ENCODE peak calls at places on chromosomes 6 and 20, in eight cellular contexts. One of them, this sample, is unnamed.

GRCh38 chr6:89640804-89641203 is 2.3 kb upstream of the LYRM2 start:
- DNase-seq in heart left ventricle: no peak
- DNase-seq in activated CD4-positive, alpha-beta T cell treated with anti-CD3 and anti-CD28 coated beads, Interleukin-2, amount 50 U/mL, for 1 hour: no peak
- DNase-seq in RPMI7951: peak
- DNase-seq in midbrain: no peak
- DNase-seq in posterior cingulate gyrus: no peak
- DNase-seq in fibroblast of lung: no peak
- DNase-seq in cardiac muscle cell: no peak
- DNase-seq in this sample: no peak

GRCh38 chr6:169854813-169855212 is 103.4 kb downstream of the ERMARD start:
- DNase-seq in heart left ventricle: no peak
- DNase-seq in activated CD4-positive, alpha-beta T cell treated with anti-CD3 and anti-CD28 coated beads, Interleukin-2, amount 50 U/mL, for 1 hour: no peak
- DNase-seq in RPMI7951: no peak
- DNase-seq in midbrain: no peak
- DNase-seq in posterior cingulate gyrus: no peak
- DNase-seq in fibroblast of lung: no peak
- DNase-seq in cardiac muscle cell: no peak
- DNase-seq in this sample: no peak

GRCh38 chr6:111764238-111765182 is 108.7 kb downstream of the FYN start:
- DNase-seq in heart left ventricle: no peak
- DNase-seq in activated CD4-positive, alpha-beta T cell treated with anti-CD3 and anti-CD28 coated beads, Interleukin-2, amount 50 U/mL, for 1 hour: peak
- DNase-seq in RPMI7951: no peak
- DNase-seq in midbrain: no peak
- DNase-seq in posterior cingulate gyrus: no peak
- DNase-seq in fibroblast of lung: no peak
- DNase-seq in cardiac muscle cell: peak
- DNase-seq in this sample: peak

GRCh38 chr6:14365393-14365792 is 247.8 kb downstream of the CD83 start:
- DNase-seq in heart left ventricle: no peak
- DNase-seq in activated CD4-positive, alpha-beta T cell treated with anti-CD3 and anti-CD28 coated beads, Interleukin-2, amount 50 U/mL, for 1 hour: no peak
- DNase-seq in RPMI7951: no peak
- DNase-seq in midbrain: no peak
- DNase-seq in posterior cingulate gyrus: no peak
- DNase-seq in fibroblast of lung: no peak
- DNase-seq in cardiac muscle cell: no peak
- DNase-seq in this sample: no peak

GRCh38 chr20:60371456-60371855 is 413.2 kb downstream of the CDH26 start:
- DNase-seq in heart left ventricle: no peak
- DNase-seq in activated CD4-positive, alpha-beta T cell treated with anti-CD3 and anti-CD28 coated beads, Interleukin-2, amount 50 U/mL, for 1 hour: no peak
- DNase-seq in RPMI7951: no peak
- DNase-seq in midbrain: no peak
- DNase-seq in posterior cingulate gyrus: no peak
- DNase-seq in fibroblast of lung: no peak
- DNase-seq in cardiac muscle cell: no peak
- DNase-seq in this sample: no peak

GRCh38 chr6:47242483-47243386 is 67.0 kb downstream of the TNFRSF21 start:
- DNase-seq in heart left ventricle: peak
- DNase-seq in activated CD4-positive, alpha-beta T cell treated with anti-CD3 and anti-CD28 coated beads, Interleukin-2, amount 50 U/mL, for 1 hour: peak
- DNase-seq in RPMI7951: peak
- DNase-seq in midbrain: peak
- DNase-seq in posterior cingulate gyrus: peak
- DNase-seq in fibroblast of lung: peak
- DNase-seq in cardiac muscle cell: peak
- DNase-seq in this sample: peak

GRCh38 chr6:692356-692851 is 535 bp downstream of the EXOC2 start:
- DNase-seq in heart left ventricle: peak
- DNase-seq in activated CD4-positive, alpha-beta T cell treated with anti-CD3 and anti-CD28 coated beads, Interleukin-2, amount 50 U/mL, for 1 hour: peak
- DNase-seq in RPMI7951: peak
- DNase-seq in midbrain: peak
- DNase-seq in posterior cingulate gyrus: peak
- DNase-seq in fibroblast of lung: no peak
- DNase-seq in cardiac muscle cell: peak
- DNase-seq in this sample: peak

GRCh38 chr6:170403451-170403850 is 96.9 kb downstream of the FAM120B start:
- DNase-seq in heart left ventricle: no peak
- DNase-seq in activated CD4-positive, alpha-beta T cell treated with anti-CD3 and anti-CD28 coated beads, Interleukin-2, amount 50 U/mL, for 1 hour: no peak
- DNase-seq in RPMI7951: peak
- DNase-seq in midbrain: no peak
- DNase-seq in posterior cingulate gyrus: no peak
- DNase-seq in fibroblast of lung: peak
- DNase-seq in cardiac muscle cell: peak
- DNase-seq in this sample: no peak

GRCh38 chr6:4446982-4447381 is 311.6 kb upstream of the ECI2 start:
- DNase-seq in heart left ventricle: no peak
- DNase-seq in activated CD4-positive, alpha-beta T cell treated with anti-CD3 and anti-CD28 coated beads, Interleukin-2, amount 50 U/mL, for 1 hour: no peak
- DNase-seq in RPMI7951: peak
- DNase-seq in midbrain: peak
- DNase-seq in posterior cingulate gyrus: no peak
- DNase-seq in fibroblast of lung: peak
- DNase-seq in cardiac muscle cell: no peak
- DNase-seq in this sample: no peak